ENCODE peak calls at places on chromosome 5, in ten cellular contexts. One of them, this sample, is unnamed. For H3K36me3, the result is how much of the 10 kb centered on the place peaks cover.

GRCh38 chr5:113192541-113192940 is 215.9 kb downstream of the DCP2 start:
- DNase-seq in GM23338: no peak
- DNase-seq in neural progenitor cell: no peak
- DNase-seq in HCT116: no peak
- DNase-seq in psoas muscle: no peak
- DNase-seq in body of pancreas: no peak
- DNase-seq in GM06990: no peak
- DNase-seq in cardiac muscle cell: no peak
- DNase-seq in heart right ventricle: no peak
- DNase-seq in left ventricle myocardium inferior: no peak
- DNase-seq in this sample: no peak

GRCh38 chr5:142486581-142486980 is 161.8 kb upstream of the SPRY4 start:
- DNase-seq in cardiac muscle cell: peak
- DNase-seq in HCT116: no peak
- DNase-seq in GM23338: no peak
- DNase-seq in neural progenitor cell: no peak
- DNase-seq in GM06990: no peak
- DNase-seq in heart right ventricle: no peak
- DNase-seq in left ventricle myocardium inferior: no peak
- DNase-seq in psoas muscle: no peak
- DNase-seq in body of pancreas: no peak
- DNase-seq in this sample: no peak

GRCh38 chr5:53027913-53028312 is 38.8 kb downstream of the ITGA2 start:
- DNase-seq in neural progenitor cell: no peak
- DNase-seq in left ventricle myocardium inferior: peak
- DNase-seq in GM06990: no peak
- DNase-seq in body of pancreas: no peak
- DNase-seq in psoas muscle: peak
- DNase-seq in heart right ventricle: peak
- DNase-seq in GM23338: no peak
- DNase-seq in HCT116: no peak
- DNase-seq in cardiac muscle cell: peak
- DNase-seq in this sample: no peak

GRCh38 chr5:13740471-13740870 is 204.0 kb downstream of the DNAH5 start:
- DNase-seq in left ventricle myocardium inferior: no peak
- DNase-seq in HCT116: no peak
- DNase-seq in psoas muscle: no peak
- DNase-seq in GM06990: no peak
- DNase-seq in heart right ventricle: no peak
- DNase-seq in neural progenitor cell: no peak
- DNase-seq in cardiac muscle cell: no peak
- DNase-seq in GM23338: no peak
- DNase-seq in body of pancreas: no peak
- DNase-seq in this sample: no peak

GRCh38 chr5:40497573-40497972 is 182.1 kb upstream of the PTGER4 start:
- DNase-seq in heart right ventricle: no peak
- DNase-seq in left ventricle myocardium inferior: no peak
- DNase-seq in GM23338: peak
- DNase-seq in GM06990: no peak
- DNase-seq in body of pancreas: no peak
- DNase-seq in neural progenitor cell: no peak
- DNase-seq in psoas muscle: no peak
- DNase-seq in HCT116: no peak
- DNase-seq in cardiac muscle cell: peak
- DNase-seq in this sample: no peak

GRCh38 chr5:93611900-93612898 is 29.2 kb downstream of the NR2F1 start:
- DNase-seq in psoas muscle: peak
- DNase-seq in GM23338: peak
- DNase-seq in neural progenitor cell: peak
- DNase-seq in body of pancreas: no peak
- DNase-seq in cardiac muscle cell: no peak
- DNase-seq in heart right ventricle: no peak
- DNase-seq in GM06990: no peak
- DNase-seq in HCT116: no peak
- DNase-seq in left ventricle myocardium inferior: no peak
- DNase-seq in this sample: peak

GRCh38 chr5:20832204-20833080 is 844.4 kb upstream of the CDH18 start:
- DNase-seq in GM06990: no peak
- DNase-seq in psoas muscle: no peak
- DNase-seq in neural progenitor cell: no peak
- DNase-seq in heart right ventricle: no peak
- DNase-seq in left ventricle myocardium inferior: no peak
- DNase-seq in body of pancreas: no peak
- DNase-seq in cardiac muscle cell: no peak
- DNase-seq in HCT116: no peak
- DNase-seq in GM23338: peak
- DNase-seq in this sample: no peak

GRCh38 chr5:149782018-149782899 is 52.1 kb downstream of the PPARGC1B start:
- DNase-seq in heart right ventricle: peak
- DNase-seq in cardiac muscle cell: peak
- DNase-seq in GM23338: no peak
- DNase-seq in psoas muscle: no peak
- DNase-seq in neural progenitor cell: no peak
- DNase-seq in GM06990: no peak
- DNase-seq in HCT116: no peak
- DNase-seq in left ventricle myocardium inferior: peak
- DNase-seq in body of pancreas: no peak
- DNase-seq in this sample: no peak

GRCh38 chr5:15510816-15511215 is 10.8 kb downstream of the FBXL7 start:
- DNase-seq in left ventricle myocardium inferior: no peak
- DNase-seq in heart right ventricle: no peak
- DNase-seq in neural progenitor cell: no peak
- DNase-seq in HCT116: no peak
- DNase-seq in psoas muscle: no peak
- DNase-seq in body of pancreas: no peak
- DNase-seq in GM06990: no peak
- DNase-seq in cardiac muscle cell: no peak
- DNase-seq in GM23338: no peak
- DNase-seq in this sample: no peak

GRCh38 chr5:107893642-107894041 is 222.9 kb upstream of the EFNA5 start:
- DNase-seq in left ventricle myocardium inferior: no peak
- DNase-seq in heart right ventricle: no peak
- DNase-seq in cardiac muscle cell: peak
- DNase-seq in neural progenitor cell: no peak
- DNase-seq in body of pancreas: no peak
- DNase-seq in psoas muscle: no peak
- DNase-seq in GM06990: no peak
- DNase-seq in GM23338: no peak
- DNase-seq in HCT116: peak
- DNase-seq in this sample: no peak

GRCh38 chr5:142600611-142601360 is 85.1 kb downstream of the FGF1 start:
- DNase-seq in HCT116: no peak
- DNase-seq in cardiac muscle cell: peak
- DNase-seq in body of pancreas: peak
- DNase-seq in GM06990: no peak
- DNase-seq in heart right ventricle: peak
- DNase-seq in left ventricle myocardium inferior: peak
- DNase-seq in psoas muscle: no peak
- DNase-seq in neural progenitor cell: no peak
- DNase-seq in GM23338: no peak
- DNase-seq in this sample: no peak

GRCh38 chr5:67306997-67307580 is 110.5 kb upstream of the CD180 start:
- DNase-seq in left ventricle myocardium inferior: no peak
- DNase-seq in GM06990: no peak
- DNase-seq in cardiac muscle cell: peak
- DNase-seq in body of pancreas: no peak
- DNase-seq in heart right ventricle: no peak
- DNase-seq in GM23338: no peak
- DNase-seq in HCT116: no peak
- DNase-seq in neural progenitor cell: peak
- DNase-seq in psoas muscle: no peak
- DNase-seq in this sample: no peak

GRCh38 chr5:37005252-37005651 is 128.7 kb downstream of the NIPBL start:
- DNase-seq in cardiac muscle cell: peak
- DNase-seq in neural progenitor cell: no peak
- DNase-seq in body of pancreas: no peak
- DNase-seq in left ventricle myocardium inferior: no peak
- DNase-seq in heart right ventricle: no peak
- DNase-seq in GM23338: no peak
- DNase-seq in HCT116: no peak
- DNase-seq in GM06990: no peak
- DNase-seq in psoas muscle: no peak
- DNase-seq in this sample: no peak

GRCh38 chr5:37002176-37002751 is 125.7 kb downstream of the NIPBL start:
- DNase-seq in left ventricle myocardium inferior: no peak
- DNase-seq in GM23338: peak
- DNase-seq in cardiac muscle cell: no peak
- DNase-seq in HCT116: no peak
- DNase-seq in neural progenitor cell: no peak
- DNase-seq in GM06990: no peak
- DNase-seq in heart right ventricle: no peak
- DNase-seq in psoas muscle: no peak
- DNase-seq in body of pancreas: no peak
- DNase-seq in this sample: no peak

GRCh38 chr5:37005946-37006540 is 129.5 kb downstream of the NIPBL start:
- DNase-seq in cardiac muscle cell: peak
- DNase-seq in HCT116: peak
- DNase-seq in GM23338: peak
- DNase-seq in heart right ventricle: no peak
- DNase-seq in psoas muscle: no peak
- DNase-seq in neural progenitor cell: no peak
- DNase-seq in GM06990: no peak
- DNase-seq in body of pancreas: no peak
- DNase-seq in left ventricle myocardium inferior: no peak
- DNase-seq in this sample: no peak
- TF ChIP-seq CTCF in cardiac muscle cell: peak
- TF ChIP-seq CTCF in HCT116: peak
- TF ChIP-seq CTCF in GM23338: peak
- TF ChIP-seq CTCF in heart right ventricle: peak
- TF ChIP-seq CTCF in psoas muscle: peak
- TF ChIP-seq CTCF in neural progenitor cell: peak
- TF ChIP-seq CTCF in GM06990: peak
- TF ChIP-seq CTCF in body of pancreas: peak
- TF ChIP-seq CTCF in left ventricle myocardium inferior: peak
- TF ChIP-seq CTCF in this sample: peak

GRCh38 chr5:177527595-177527994 is 10.8 kb upstream of the DDX41 start:
- DNase-seq in HCT116: no peak
- DNase-seq in neural progenitor cell: no peak
- DNase-seq in heart right ventricle: no peak
- DNase-seq in cardiac muscle cell: no peak
- DNase-seq in left ventricle myocardium inferior: no peak
- DNase-seq in psoas muscle: no peak
- DNase-seq in body of pancreas: no peak
- DNase-seq in GM06990: no peak
- DNase-seq in GM23338: no peak
- DNase-seq in this sample: no peak

GRCh38 chr5:177528631-177529030 is 11.9 kb upstream of the DDX41 start:
- DNase-seq in psoas muscle: no peak
- DNase-seq in cardiac muscle cell: no peak
- DNase-seq in left ventricle myocardium inferior: no peak
- DNase-seq in body of pancreas: no peak
- DNase-seq in GM23338: no peak
- DNase-seq in heart right ventricle: no peak
- DNase-seq in HCT116: no peak
- DNase-seq in GM06990: no peak
- DNase-seq in neural progenitor cell: no peak
- DNase-seq in this sample: no peak

GRCh38 chr5:177529247-177529901 is 12.6 kb upstream of the DDX41 start:
- DNase-seq in left ventricle myocardium inferior: no peak
- DNase-seq in cardiac muscle cell: no peak
- DNase-seq in HCT116: no peak
- DNase-seq in heart right ventricle: no peak
- DNase-seq in neural progenitor cell: no peak
- DNase-seq in GM06990: no peak
- DNase-seq in psoas muscle: no peak
- DNase-seq in body of pancreas: no peak
- DNase-seq in GM23338: no peak
- DNase-seq in this sample: peak

GRCh38 chr5:177531209-177531940 is 14.6 kb upstream of the DDX41 start:
- DNase-seq in cardiac muscle cell: no peak
- DNase-seq in psoas muscle: no peak
- DNase-seq in neural progenitor cell: no peak
- DNase-seq in body of pancreas: no peak
- DNase-seq in HCT116: no peak
- DNase-seq in left ventricle myocardium inferior: no peak
- DNase-seq in GM06990: no peak
- DNase-seq in heart right ventricle: no peak
- DNase-seq in GM23338: no peak
- DNase-seq in this sample: no peak

DNA sequence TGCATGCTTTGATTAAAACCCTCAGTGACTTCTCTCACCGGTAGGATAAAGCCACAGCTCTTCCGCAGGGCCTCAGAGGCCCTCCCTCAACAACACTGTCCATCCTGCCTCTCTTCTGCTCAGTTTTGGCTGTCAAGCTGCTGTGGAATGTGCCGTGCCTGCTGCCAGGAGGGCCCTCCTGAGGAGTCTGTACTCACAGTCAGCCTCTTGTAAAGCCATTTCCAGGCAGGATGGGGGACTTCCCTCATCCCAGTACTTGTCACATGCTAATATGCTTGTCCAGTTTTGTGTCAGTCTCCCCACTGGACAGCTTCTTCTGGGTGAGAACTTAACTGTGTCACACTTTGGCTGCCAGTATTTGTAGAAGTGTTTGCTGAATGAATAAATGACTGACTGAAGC is 13.9 kb upstream of the DDX41 start:
- DNase-seq in left ventricle myocardium inferior: no peak
- DNase-seq in HCT116: no peak
- DNase-seq in GM06990: no peak
- DNase-seq in body of pancreas: no peak
- DNase-seq in psoas muscle: no peak
- DNase-seq in cardiac muscle cell: no peak
- DNase-seq in GM23338: no peak
- DNase-seq in heart right ventricle: no peak
- DNase-seq in neural progenitor cell: no peak
- DNase-seq in this sample: no peak
- H3K36me3 ChIP-seq in left ventricle myocardium inferior: half or more
- H3K36me3 ChIP-seq in HCT116: under half
- H3K36me3 ChIP-seq in GM06990: under half
- H3K36me3 ChIP-seq in body of pancreas: under half
- H3K36me3 ChIP-seq in psoas muscle: half or more
- H3K36me3 ChIP-seq in cardiac muscle cell: under half
- H3K36me3 ChIP-seq in GM23338: under half
- H3K36me3 ChIP-seq in heart right ventricle: under half
- H3K36me3 ChIP-seq in neural progenitor cell: under half
- H3K36me3 ChIP-seq in this sample: under half

DNA sequence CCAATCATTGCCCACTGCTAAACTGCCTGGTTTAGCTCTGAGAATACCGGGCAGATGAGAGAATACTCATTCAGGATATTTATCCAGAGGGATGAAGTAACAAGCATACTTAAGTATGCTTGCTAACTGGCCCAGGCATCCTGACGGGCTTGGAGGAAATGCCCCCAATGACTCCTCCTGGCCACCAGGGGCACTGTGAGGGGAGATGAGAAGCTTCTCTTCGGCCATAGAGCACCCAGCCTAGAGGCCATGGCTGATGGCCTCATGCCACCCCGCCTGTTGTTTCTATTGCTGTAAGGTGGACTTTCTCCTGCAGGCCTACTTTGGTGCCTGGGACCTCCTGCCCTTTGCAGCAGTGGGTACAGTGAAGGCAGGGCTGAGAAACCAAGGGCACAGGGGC is 134.5 kb upstream of the FSTL4 start:
- DNase-seq in GM23338: peak
- DNase-seq in left ventricle myocardium inferior: no peak
- DNase-seq in HCT116: peak
- DNase-seq in neural progenitor cell: peak
- DNase-seq in body of pancreas: no peak
- DNase-seq in GM06990: no peak
- DNase-seq in heart right ventricle: no peak
- DNase-seq in psoas muscle: no peak
- DNase-seq in cardiac muscle cell: no peak
- DNase-seq in this sample: peak
- TF ChIP-seq CTCF in GM23338: peak
- TF ChIP-seq CTCF in left ventricle myocardium inferior: no peak
- TF ChIP-seq CTCF in HCT116: peak
- TF ChIP-seq CTCF in neural progenitor cell: peak
- TF ChIP-seq CTCF in body of pancreas: no peak
- TF ChIP-seq CTCF in GM06990: peak
- TF ChIP-seq CTCF in heart right ventricle: no peak
- TF ChIP-seq CTCF in psoas muscle: no peak
- TF ChIP-seq CTCF in cardiac muscle cell: peak
- TF ChIP-seq CTCF in this sample: peak

GRCh38 chr5:889075-889710 is 3.4 kb downstream of the BRD9 start:
- DNase-seq in HCT116: no peak
- DNase-seq in body of pancreas: no peak
- DNase-seq in neural progenitor cell: no peak
- DNase-seq in psoas muscle: no peak
- DNase-seq in GM23338: no peak
- DNase-seq in heart right ventricle: no peak
- DNase-seq in GM06990: no peak
- DNase-seq in left ventricle myocardium inferior: no peak
- DNase-seq in cardiac muscle cell: no peak
- DNase-seq in this sample: no peak
- H3K36me3 ChIP-seq in HCT116: half or more
- H3K36me3 ChIP-seq in body of pancreas: under half
- H3K36me3 ChIP-seq in neural progenitor cell: under half
- H3K36me3 ChIP-seq in psoas muscle: half or more
- H3K36me3 ChIP-seq in GM23338: under half
- H3K36me3 ChIP-seq in heart right ventricle: under half
- H3K36me3 ChIP-seq in GM06990: under half
- H3K36me3 ChIP-seq in left ventricle myocardium inferior: half or more
- H3K36me3 ChIP-seq in cardiac muscle cell: under half
- H3K36me3 ChIP-seq in this sample: half or more

This sample was measured in BE2C.